ENCODE peak calls at places on chromosomes 7 and 10, in six cellular contexts. Z, G, H, C, F and Y are unnamed samples.

GRCh38 chr7:5665106-5666025 is 116.1 kb downstream of the RNF216 start:
- DNase-seq in Z (peak), G (peak), H (peak), C (peak), F (peak), Y (peak)

GRCh38 chr7:158601090-158601489 is 13.5 kb upstream of the PTPRN2 start:
- DNase-seq in Z (no peak), G (no peak), H (no peak), C (no peak), F (no peak), Y (no peak)

GRCh38 chr7:135713836-135714470 is 14.0 kb downstream of the SLC13A4 start:
- DNase-seq in Z (no peak), G (no peak), H (no peak), C (no peak), F (no peak), Y (no peak)

GRCh38 chr7:151897201-151897711 is 20.3 kb upstream of the PRKAG2 start:
- DNase-seq in Z (no peak), G (peak), H (peak), C (peak), F (no peak), Y (no peak)

GRCh38 chr10:4944751-4945280 is 18.4 kb upstream of the AKR1C1 start:
- DNase-seq in Z (no peak), G (no peak), H (peak), C (no peak), F (no peak), Y (no peak)

GRCh38 chr10:3760083-3760482 is 24.9 kb downstream of the KLF6 start:
- DNase-seq in Z (no peak), G (no peak), H (no peak), C (no peak), F (no peak), Y (no peak)

GRCh38 chr7:18570890-18571478 is 75.4 kb downstream of the HDAC9 start:
- DNase-seq in Z (peak), G (peak), H (peak), C (peak), F (peak), Y (peak)

GRCh38 chr10:133060881-133061280 is 26.8 kb upstream of the ADGRA1 start:
- DNase-seq in Z (no peak), G (no peak), H (no peak), C (no peak), F (no peak), Y (no peak)

GRCh38 chr7:66952343-66953043 is 31.5 kb downstream of the TMEM248 start:
- DNase-seq in Z (peak), G (peak), H (no peak), C (no peak), F (no peak), Y (peak)

GRCh38 chr7:46741924-46742607 is 821.0 kb upstream of the IGFBP3 start:
- DNase-seq in Z (no peak), G (peak), H (no peak), C (no peak), F (no peak), Y (peak)

GRCh38 chr7:91941450-91941849 is 788 bp downstream of the AKAP9 start:
- DNase-seq in Z (peak), G (peak), H (peak), C (peak), F (peak), Y (peak)

GRCh38 chr7:97018126-97018601 is 6.5 kb downstream of the DLX5 start:
- DNase-seq in Z (no peak), G (no peak), H (peak), C (no peak), F (no peak), Y (no peak)

GRCh38 chr7:157482517-157483120 is 145.8 kb downstream of the DNAJB6 start:
- DNase-seq in Z (no peak), G (no peak), H (peak), C (no peak), F (no peak), Y (no peak)

GRCh38 chr10:98257961-98258360 is 10.0 kb downstream of the LOXL4 start:
- DNase-seq in Z (no peak), G (no peak), H (no peak), C (no peak), F (no peak), Y (no peak)

GRCh38 chr10:132257271-132257670 is 50.5 kb downstream of the STK32C start:
- DNase-seq in Z (peak), G (peak), H (no peak), C (no peak), F (no peak), Y (no peak)

GRCh38 chr10:35271086-35271834 is 65.0 kb upstream of the CCNY start:
- DNase-seq in Z (no peak), G (no peak), H (no peak), C (peak), F (no peak), Y (no peak)

GRCh38 chr10:133124357-133125211 is 35.4 kb upstream of the KNDC1 start:
- DNase-seq in Z (no peak), G (peak), H (peak), C (peak), F (no peak), Y (peak)

GRCh38 chr10:28180654-28181053 is 122.2 kb downstream of the MPP7 start:
- DNase-seq in Z (no peak), G (no peak), H (no peak), C (no peak), F (peak), Y (no peak)

GRCh38 chr7:32506266-32507054 is 11.2 kb downstream of the AVL9 start:
- DNase-seq in Z (peak), G (peak), H (no peak), C (peak), F (no peak), Y (peak)

GRCh38 chr7:130993671-130994365 is 259.8 kb upstream of the KLF14 start:
- DNase-seq in Z (no peak), G (no peak), H (no peak), C (no peak), F (no peak), Y (no peak)

GRCh38 chr7:39621784-39622411 is 1.5 kb upstream of the RALA start:
- DNase-seq in Z (no peak), G (no peak), H (no peak), C (no peak), F (no peak), Y (no peak)

GRCh38 chr10:11863353-11864105 is 40.4 kb downstream of the PROSER2 start:
- DNase-seq in Z (no peak), G (no peak), H (no peak), C (no peak), F (peak), Y (no peak)

GRCh38 chr10:8061274-8062211 is 7.1 kb downstream of the GATA3 start:
- DNase-seq in Z (no peak), G (no peak), H (peak), C (no peak), F (no peak), Y (no peak)

GRCh38 chr10:79007037-79007842 is 61.5 kb upstream of the ZMIZ1 start:
- DNase-seq in Z (peak), G (peak), H (no peak), C (no peak), F (no peak), Y (peak)

GRCh38 chr7:74272305-74273038 is 16.7 kb upstream of the CLIP2 start:
- DNase-seq in Z (peak), G (peak), H (peak), C (no peak), F (peak), Y (peak)

GRCh38 chr7:148153611-148154010 is 437.0 kb upstream of the C7orf33 start:
- DNase-seq in Z (no peak), G (peak), H (no peak), C (no peak), F (no peak), Y (no peak)

GRCh38 chr10:100046088-100046487 is 35.6 kb downstream of the CPN1 start:
- DNase-seq in Z (peak), G (peak), H (peak), C (peak), F (peak), Y (peak)

GRCh38 chr7:142110638-142111037 is 880 bp upstream of the MGAM2 start:
- DNase-seq in Z (no peak), G (no peak), H (no peak), C (no peak), F (no peak), Y (no peak)

GRCh38 chr10:132876967-132877366 is 65.4 kb downstream of the CFAP46 start:
- DNase-seq in Z (no peak), G (no peak), H (no peak), C (no peak), F (no peak), Y (no peak)

GRCh38 chr10:116113721-116114501 is 159.1 kb downstream of the GFRA1 start:
- DNase-seq in Z (peak), G (no peak), H (no peak), C (no peak), F (no peak), Y (no peak)

GRCh38 chr7:151608031-151608551 is 88.4 kb upstream of the RHEB start:
- DNase-seq in Z (no peak), G (no peak), H (no peak), C (no peak), F (no peak), Y (no peak)

GRCh38 chr7:123751816-123752215 is 3.0 kb upstream of the WASL start:
- DNase-seq in Z (peak), G (peak), H (no peak), C (no peak), F (no peak), Y (peak)

GRCh38 chr10:30559118-30559684 is 70.4 kb downstream of the LYZL2 start:
- DNase-seq in Z (no peak), G (no peak), H (no peak), C (no peak), F (no peak), Y (peak)

GRCh38 chr10:5557799-5558771 is 33.3 kb downstream of the CALML3 start:
- DNase-seq in Z (no peak), G (no peak), H (peak), C (no peak), F (no peak), Y (no peak)

GRCh38 chr10:51425431-51425830 is 274.0 kb downstream of the CSTF2T start:
- DNase-seq in Z (peak), G (peak), H (no peak), C (no peak), F (no peak), Y (no peak)

GRCh38 chr7:65235586-65235985 is 138.1 kb upstream of the ZNF92 start:
- DNase-seq in Z (no peak), G (no peak), H (no peak), C (no peak), F (no peak), Y (no peak)

GRCh38 chr7:79241288-79242055 is 212.0 kb downstream of the MAGI2 start:
- DNase-seq in Z (peak), G (peak), H (no peak), C (peak), F (no peak), Y (peak)

GRCh38 chr7:79240413-79240812 is 213.1 kb downstream of the MAGI2 start:
- DNase-seq in Z (peak), G (no peak), H (no peak), C (no peak), F (no peak), Y (no peak)

GRCh38 chr7:79244482-79244881 is 209.0 kb downstream of the MAGI2 start:
- DNase-seq in Z (no peak), G (no peak), H (no peak), C (no peak), F (no peak), Y (no peak)

DNA sequence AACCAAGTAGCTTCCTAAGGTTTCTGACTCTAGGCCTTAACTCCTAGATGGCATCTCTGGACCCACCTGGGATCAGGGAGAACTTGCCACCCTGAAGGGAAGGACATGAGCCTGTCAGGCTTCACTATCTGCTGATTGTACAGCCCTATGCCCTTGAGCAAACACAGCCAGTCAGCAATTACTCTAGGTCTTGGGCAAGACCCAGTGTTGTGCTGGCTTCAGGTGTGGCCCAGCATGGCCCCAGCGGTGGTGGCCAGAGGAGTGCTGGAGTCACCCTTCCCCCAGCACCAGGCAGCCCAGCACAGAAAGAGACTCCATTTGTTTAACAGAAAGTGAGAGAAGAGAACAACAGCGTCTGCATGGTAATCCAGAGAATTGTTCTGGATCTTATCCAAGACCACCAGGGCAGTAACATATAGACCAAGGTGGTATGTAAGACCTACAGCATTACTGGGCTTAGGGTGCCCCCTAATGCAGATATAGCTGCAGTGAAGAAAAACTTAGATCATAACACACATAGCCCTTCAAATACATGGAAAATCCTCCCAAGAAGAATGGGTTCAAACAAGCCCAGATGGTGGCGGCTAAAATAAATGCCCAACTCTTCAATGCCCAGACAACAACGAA is 207.7 kb downstream of the MAGI2 start:
- DNase-seq in Z (no peak), G (peak), H (peak), C (peak), F (no peak), Y (no peak)
- TF ChIP-seq CTCF in Z (no peak), G (no peak), H (peak), C (peak), F (peak), Y (no peak)

GRCh38 chr10:45580781-45581496 is 91.6 kb downstream of the ZFAND4 start:
- DNase-seq in Z (no peak), G (no peak), H (no peak), C (no peak), F (peak), Y (no peak)
- H3K4me3 ChIP-seq in Z (no peak), G (no peak), H (no peak), C (no peak), F (peak), Y (no peak)

GRCh38 chr10:23438547-23439451 is at the start of gene OTUD1:
- DNase-seq in Z (peak), G (peak), H (peak), C (peak), F (peak), Y (peak)
- TF ChIP-seq CTCF in Z (peak), G (no peak), H (no peak), C (no peak), F (no peak), Y (no peak)

DNA sequence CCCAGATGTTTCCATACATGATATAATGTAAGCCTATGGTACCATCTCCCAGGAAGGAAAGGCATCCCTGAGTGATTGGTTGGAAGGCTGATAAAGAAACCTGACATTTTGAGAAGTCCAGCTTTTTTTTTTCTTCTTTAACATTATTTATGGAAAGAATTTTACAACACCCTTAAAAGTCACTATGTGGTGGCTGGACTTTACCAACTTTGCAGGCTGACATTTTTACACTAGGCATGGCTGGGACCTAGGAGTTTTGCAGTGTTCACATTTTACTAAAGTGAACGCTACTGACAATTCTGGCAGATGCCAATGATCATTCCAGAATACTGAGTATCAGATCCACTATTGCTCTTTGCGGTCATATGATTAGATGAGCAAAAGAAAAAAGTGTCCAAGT is 239.9 kb downstream of the GLI3 start:
- DNase-seq in Z (no peak), G (no peak), H (no peak), C (no peak), F (no peak), Y (no peak)
- H3K4me3 ChIP-seq in Z (no peak), G (no peak), H (no peak), C (no peak), F (no peak), Y (no peak)

GRCh38 chr10:34081347-34081743 is 733.8 kb downstream of the PARD3 start:
- DNase-seq in Z (no peak), G (no peak), H (no peak), C (no peak), F (no peak), Y (no peak)

GRCh38 chr10:34080485-34081346 is 734.4 kb downstream of the PARD3 start:
- DNase-seq in Z (peak), G (peak), H (no peak), C (no peak), F (no peak), Y (no peak)

GRCh38 chr10:34079702-34080484 is 735.2 kb downstream of the PARD3 start:
- DNase-seq in Z (no peak), G (no peak), H (no peak), C (no peak), F (no peak), Y (no peak)

GRCh38 chr10:34083567-34083966 is 731.5 kb downstream of the PARD3 start:
- DNase-seq in Z (no peak), G (no peak), H (no peak), C (no peak), F (no peak), Y (no peak)

GRCh38 chr10:34081948-34082347 is 733.1 kb downstream of the PARD3 start:
- DNase-seq in Z (no peak), G (no peak), H (peak), C (peak), F (no peak), Y (no peak)
- TF ChIP-seq CTCF in Z (no peak), G (no peak), H (peak), C (peak), F (no peak), Y (no peak)

DNA sequence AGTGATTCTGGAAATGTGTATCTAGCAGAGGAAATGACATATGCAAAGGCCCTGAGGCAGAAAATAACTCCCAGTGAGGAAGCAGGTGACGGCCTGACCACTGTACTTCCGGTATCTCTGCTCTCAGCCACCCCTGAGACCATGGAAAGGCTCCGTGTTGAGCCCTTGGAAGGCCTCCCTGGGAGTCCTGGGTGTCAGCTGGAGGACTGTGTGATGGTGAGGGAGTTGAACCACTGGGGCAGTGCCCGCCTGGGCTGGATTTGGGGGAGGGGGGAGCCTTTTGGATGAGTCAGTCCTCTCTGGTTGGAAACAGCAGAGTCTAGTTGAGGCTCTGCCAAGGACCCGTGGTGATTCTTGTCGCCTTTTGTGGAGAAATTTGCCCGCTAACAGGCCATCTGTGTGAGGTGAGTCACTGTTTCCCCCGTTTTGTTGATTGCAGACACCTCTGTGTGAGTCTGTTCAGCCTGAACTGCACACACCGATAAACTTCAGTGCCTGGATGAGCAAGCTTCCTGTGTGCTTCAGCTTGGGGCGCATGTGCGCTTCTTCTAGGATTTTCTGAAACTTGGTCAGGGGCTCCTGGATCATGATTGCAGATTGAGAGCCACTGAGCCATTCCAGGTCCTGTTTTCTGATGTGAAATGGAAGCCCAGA is 98.6 kb downstream of the GRK5 start:
- DNase-seq in Z (peak), G (peak), H (no peak), C (peak), F (peak), Y (peak)
- H3K4me3 ChIP-seq in Z (no peak), G (no peak), H (no peak), C (no peak), F (peak), Y (no peak)

DNA sequence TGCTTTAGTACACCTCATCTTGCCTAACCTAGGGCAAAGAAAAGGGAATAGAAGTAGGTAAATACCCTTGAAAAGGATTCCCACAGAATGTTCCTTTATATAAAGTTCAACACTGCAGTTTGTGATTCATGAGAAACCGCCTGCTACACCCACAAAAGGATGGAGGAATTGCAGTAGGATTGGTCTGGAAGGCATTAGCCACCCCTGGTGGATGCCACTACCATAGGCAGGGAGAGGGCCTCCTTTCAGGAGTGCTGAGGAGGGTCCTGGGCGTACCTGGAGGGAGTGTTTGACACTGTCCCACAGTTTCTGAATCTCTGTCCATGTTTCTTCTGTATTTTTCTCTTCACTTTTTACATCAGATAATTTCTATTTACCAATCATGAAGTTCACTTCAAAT is 221.8 kb upstream of the TMEM72 start:
- DNase-seq in Z (no peak), G (no peak), H (peak), C (no peak), F (no peak), Y (no peak)
- TF ChIP-seq CTCF in Z (no peak), G (peak), H (peak), C (no peak), F (no peak), Y (no peak)

DNA sequence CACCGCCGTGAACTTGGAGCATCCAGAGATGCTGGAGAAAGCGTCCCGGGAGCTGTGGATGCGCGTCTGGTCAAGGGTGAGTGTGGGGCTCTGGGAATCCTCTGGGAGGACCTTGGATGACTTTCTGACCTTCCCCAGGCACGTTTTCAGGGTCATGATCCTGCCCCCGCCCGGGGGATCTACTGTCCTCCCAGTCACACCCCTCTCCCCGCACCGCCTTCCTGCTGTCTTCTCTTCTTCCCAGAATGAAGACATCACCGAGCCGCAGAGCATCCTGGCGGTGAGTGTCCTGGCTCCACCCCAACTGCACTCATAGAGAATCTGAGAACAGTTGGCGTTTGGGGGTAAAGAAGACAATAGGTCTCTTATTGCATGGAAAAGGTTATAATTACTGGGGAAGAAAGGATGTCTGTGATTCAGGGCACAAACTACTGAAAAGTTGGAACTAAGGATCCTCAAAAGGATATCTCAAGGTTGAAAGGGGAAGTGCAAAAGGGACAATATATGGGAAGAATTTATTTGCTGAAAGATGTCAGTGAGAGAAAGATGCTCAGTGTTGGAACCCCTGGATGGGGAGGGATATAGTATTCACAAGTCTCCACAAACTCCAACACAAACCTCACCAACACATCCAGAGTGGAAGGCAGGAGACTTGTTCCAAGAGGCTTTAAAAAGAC is 1.9 kb downstream of the GSTK1 start:
- DNase-seq in Z (no peak), G (no peak), H (no peak), C (no peak), F (no peak), Y (no peak)
- H3K4me3 ChIP-seq in Z (no peak), G (no peak), H (no peak), C (no peak), F (no peak), Y (no peak)

GRCh38 chr10:70956029-70956759 is 67.8 kb upstream of the PCBD1 start:
- DNase-seq in Z (no peak), G (no peak), H (peak), C (peak), F (no peak), Y (no peak)
- TF ChIP-seq CTCF in Z (no peak), G (no peak), H (peak), C (peak), F (no peak), Y (peak)

GRCh38 chr7:98280296-98280695 is 1.2 kb upstream of the BRI3 start:
- DNase-seq in Z (no peak), G (no peak), H (no peak), C (no peak), F (no peak), Y (no peak)
- H3K4me3 ChIP-seq in Z (no peak), G (no peak), H (peak), C (peak), F (peak), Y (peak)